ENCODE peak calls at places on chromosomes 2 and 18, in four cellular contexts. J is esophagus squamous epithelium, Q is IMR-90, S is keratinocyte. O is an unnamed sample.

GRCh38 chr2:120360307-120360855 is 14.4 kb downstream of the INHBB start:
- DNase-seq in Q (peak; percentile 55), J (no peak), S (no peak), O (no peak)

GRCh38 chr2:128359841-128360240 is 41.2 kb upstream of the HS6ST1 start:
- DNase-seq in S (no peak), J (no peak), Q (no peak), O (no peak)

GRCh38 chr2:101864426-101864825 is 127.3 kb upstream of the IL1R2 start:
- DNase-seq in J (no peak), S (no peak), Q (no peak), O (no peak)

GRCh38 chr2:55952415-55952814 is 28.8 kb upstream of the EFEMP1 start:
- DNase-seq in Q (no peak), S (no peak), J (no peak), O (no peak)

GRCh38 chr2:119480718-119481142 is 43.6 kb downstream of the SCTR start:
- DNase-seq in S (no peak), Q (no peak), J (no peak), O (peak; percentile 67)

GRCh38 chr18:78722391-78722790 is 257.2 kb upstream of the SALL3 start:
- DNase-seq in S (no peak), Q (no peak), J (no peak), O (no peak)

GRCh38 chr2:217366246-217366645 is 506.4 kb upstream of the TNP1 start:
- DNase-seq in S (no peak), Q (no peak), J (no peak), O (no peak)

GRCh38 chr2:54531558-54531957 is 75.4 kb downstream of the SPTBN1 start:
- DNase-seq in S (no peak), Q (peak; percentile 86), J (no peak), O (no peak)

GRCh38 chr18:79635127-79635726 is 44.4 kb upstream of the CTDP1 start:
- DNase-seq in S (no peak), J (no peak), Q (no peak), O (no peak)

GRCh38 chr2:100909571-100909970 is 89.6 kb downstream of the NPAS2 start:
- DNase-seq in S (no peak), J (no peak), Q (no peak), O (no peak)

GRCh38 chr2:106115250-106115649 is 78.9 kb downstream of the UXS1 start:
- DNase-seq in Q (peak; percentile 77), J (no peak), S (no peak), O (no peak)

GRCh38 chr2:168436840-168437239 is 19.2 kb upstream of the CERS6 start:
- DNase-seq in S (no peak), Q (no peak), J (no peak), O (no peak)

GRCh38 chr2:230907361-230908093 is 17.5 kb downstream of the GPR55 start:
- DNase-seq in J (no peak), S (no peak), Q (no peak), O (peak; percentile 19)

GRCh38 chr2:33836628-33837027 is 237.5 kb upstream of the FAM98A start:
- DNase-seq in S (no peak), Q (no peak), J (no peak), O (no peak)

GRCh38 chr18:12307871-12308385 is at the start of gene TUBB6:
- DNase-seq in Q (peak; percentile 81), J (no peak), S (no peak), O (peak; percentile 76)

GRCh38 chr2:20611077-20611843 is 39.6 kb downstream of the HS1BP3 start:
- DNase-seq in S (no peak), Q (peak; percentile 97), J (no peak), O (peak; percentile 51)

GRCh38 chr2:96831679-96832078 is 12.1 kb downstream of the ANKRD23 start:
- DNase-seq in S (no peak), Q (no peak), J (no peak), O (no peak)

GRCh38 chr2:69033427-69034095 is 20.6 kb downstream of the ANTXR1 start:
- DNase-seq in J (no peak), S (no peak), Q (peak; percentile 51), O (no peak)

GRCh38 chr2:68980956-68981355 is 6.5 kb downstream of the GKN1 start:
- DNase-seq in Q (no peak), J (no peak), S (no peak), O (no peak)

GRCh38 chr2:169221745-169222369 is 140.5 kb downstream of the LRP2 start:
- DNase-seq in S (no peak), J (no peak), Q (no peak), O (no peak)

GRCh38 chr2:129376404-129377077 is 602.9 kb upstream of the RAB6C start:
- DNase-seq in S (peak; percentile 7), J (no peak), Q (no peak), O (no peak)

GRCh38 chr18:2883137-2883671 is 36.4 kb downstream of the EMILIN2 start:
- DNase-seq in Q (no peak), J (no peak), S (no peak), O (peak; percentile 79)

DNA sequence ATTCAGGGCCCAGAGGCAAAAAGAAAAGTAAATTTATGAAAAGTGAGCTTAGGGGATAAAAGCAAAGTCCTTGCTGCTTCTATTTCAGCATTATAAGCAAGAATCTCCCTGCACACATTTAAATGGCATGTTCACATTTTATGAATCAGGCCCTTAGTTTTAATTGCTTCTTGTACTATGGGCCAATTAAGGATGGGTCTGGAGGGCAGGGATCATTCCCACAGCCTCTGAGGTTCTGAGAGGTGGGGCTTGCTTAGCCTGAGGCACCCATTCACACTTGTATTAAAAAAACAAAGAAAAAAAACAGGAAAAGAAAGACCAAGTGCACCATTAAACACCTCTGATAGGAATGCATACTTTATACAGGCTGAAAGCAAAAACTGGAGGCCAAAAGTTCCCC is 565.1 kb downstream of the BCL11A start:
- DNase-seq in J (no peak), S (no peak), Q (no peak), O (no peak)
- TF ChIP-seq CTCF in J (no peak), S (no peak), Q (no peak), O (no peak)

DNA sequence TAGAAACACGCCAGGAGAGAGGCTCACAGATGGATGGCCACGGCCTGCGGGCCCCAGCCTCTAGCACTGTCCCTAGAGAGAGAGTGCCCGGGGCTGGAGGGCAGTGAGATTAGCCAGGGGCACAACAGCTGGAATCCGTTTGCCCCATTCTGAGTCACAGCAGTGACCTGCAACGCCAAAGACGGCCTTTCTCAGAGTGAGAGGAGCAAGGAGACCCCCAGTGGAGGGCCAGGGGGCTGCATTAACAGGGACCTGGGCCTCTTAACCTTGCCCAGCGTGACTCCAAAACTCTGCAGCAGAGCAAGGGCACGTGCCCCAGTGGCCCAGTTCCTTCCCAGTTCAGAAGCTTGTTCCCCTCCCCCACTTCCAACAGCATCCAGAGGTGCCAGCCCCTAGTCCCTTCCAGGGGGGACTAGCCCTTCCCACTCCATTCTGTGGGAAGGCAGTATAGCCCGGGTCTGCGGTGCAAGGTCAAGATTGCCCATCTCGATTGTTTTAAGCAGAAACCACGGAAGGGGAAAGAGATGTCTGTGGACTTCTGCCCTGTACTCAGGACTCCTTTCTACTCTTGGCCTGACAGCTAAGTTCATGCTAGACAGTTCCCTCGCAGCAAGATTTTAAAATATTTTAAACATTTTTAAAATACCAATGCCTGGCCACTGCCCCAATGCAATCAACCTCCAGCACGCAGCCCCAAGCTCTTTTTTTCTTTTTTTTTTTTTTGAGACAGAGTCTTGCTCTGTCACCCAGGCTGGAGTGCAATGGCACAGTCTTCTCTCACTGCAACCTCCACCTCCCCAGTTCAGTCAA is 50.9 kb upstream of the BIN1 start:
- DNase-seq in S (no peak), Q (no peak), J (no peak), O (peak; percentile 54)
- TF ChIP-seq CTCF in S (no peak), Q (peak; percentile 13), J (no peak), O (no peak)

DNA sequence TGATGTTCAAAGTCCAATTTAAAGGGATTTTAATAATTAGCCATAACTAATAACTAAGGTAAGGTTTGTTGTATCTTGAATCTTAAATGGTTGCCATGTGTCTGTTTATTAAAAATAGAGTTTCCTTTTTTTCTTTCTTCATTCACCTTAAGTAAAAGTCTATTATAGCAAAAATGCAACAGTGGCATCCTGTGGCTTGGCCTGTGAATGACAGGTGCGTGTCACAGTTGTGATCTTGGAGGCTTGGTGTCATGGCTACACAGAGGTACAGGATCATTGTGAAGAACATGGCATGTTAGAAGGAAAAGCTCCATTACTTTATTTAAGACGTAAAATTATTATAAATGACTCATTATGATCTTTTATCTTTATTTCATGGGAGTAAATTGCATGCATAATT is 246.1 kb downstream of the BCL2 start:
- DNase-seq in J (no peak), Q (no peak), S (no peak), O (no peak)
- TF ChIP-seq CTCF in J (no peak), Q (no peak), S (peak; percentile 22), O (no peak)

GRCh38 chr2:74379851-74380789 is at the start of gene DCTN1:
- DNase-seq in J (no peak), Q (peak; percentile 80), S (no peak), O (no peak)

GRCh38 chr2:74385396-74385795 is 5.3 kb upstream of the DCTN1 start:
- DNase-seq in J (no peak), Q (no peak), S (no peak), O (no peak)

GRCh38 chr2:74384051-74384450 is 3.9 kb upstream of the DCTN1 start:
- DNase-seq in J (no peak), Q (peak; percentile 36), S (no peak), O (no peak)

GRCh38 chr2:74381751-74382150 is 1.6 kb upstream of the DCTN1 start:
- DNase-seq in J (no peak), Q (no peak), S (no peak), O (no peak)

DNA sequence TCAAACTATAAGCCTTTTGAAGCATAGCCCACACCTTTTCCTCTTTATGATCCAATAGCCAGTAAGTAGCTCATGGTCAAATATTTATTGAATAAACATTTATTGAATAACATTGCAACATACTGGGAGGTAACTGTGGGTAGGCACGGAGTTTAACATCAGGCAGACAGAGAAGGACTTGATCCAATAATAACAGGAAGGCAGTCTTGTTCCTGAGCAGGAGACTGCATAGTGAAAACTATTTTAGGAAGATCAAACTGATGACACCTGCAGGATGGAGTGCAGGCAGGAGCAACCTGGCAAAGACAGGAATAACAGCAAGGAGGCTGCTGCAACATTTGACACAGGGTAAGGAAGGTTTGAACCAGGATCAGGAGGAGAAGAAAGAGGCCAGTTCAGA is 3.1 kb upstream of the DCTN1 start:
- DNase-seq in J (no peak), Q (peak; percentile 86), S (no peak), O (no peak)
- TF ChIP-seq CTCF in J (no peak), Q (no peak), S (no peak), O (no peak)